ENCODE peak calls at places on chromosome 9, in six cellular contexts. R is stimulated activated CD8-positive, alpha-beta memory T cell treated with anti-CD3 and anti-CD28 coated beads, Interleukin-15, amount 100 ng/mL, for 24 hours; W is GM23248; I is amygdala; Y is activated T-cell treated with anti-CD3 and anti-CD28 coated beads for 48 hours; X is ascending aorta. B is an unnamed sample.
A peak's percentile ranks its signal among the peaks of the same experiment; 100 is the strongest.

GRCh38 chr9:111078391-111079038 is 40.2 kb upstream of the LPAR1 start:
- DNase-seq in I (no peak), Y (no peak), X (no peak), R (no peak), W (peak; percentile 12), B (no peak)

GRCh38 chr9:135702002-135702721 is at the start of gene KCNT1:
- DNase-seq in R (peak; percentile 64), I (no peak), W (peak; percentile 69), X (no peak), Y (peak; percentile 69), B (peak; percentile 39)

GRCh38 chr9:114606068-114606467 is 5.0 kb upstream of the TMEM268 start:
- DNase-seq in R (no peak), W (no peak), I (no peak), Y (no peak), X (no peak), B (no peak)

GRCh38 chr9:134205636-134206316 is 41.4 kb upstream of the RNU6ATAC start:
- DNase-seq in R (no peak), Y (no peak), X (peak; percentile 86), I (no peak), W (peak; percentile 90), B (no peak)

GRCh38 chr9:92141144-92142129 is 26.2 kb upstream of the SPTLC1 start:
- DNase-seq in W (peak; percentile 76), I (no peak), Y (no peak), R (no peak), X (no peak), B (no peak)

GRCh38 chr9:129173296-129174101 is 4.6 kb downstream of the IER5L start:
- DNase-seq in X (no peak), Y (no peak), R (no peak), I (no peak), W (peak; percentile 58), B (no peak)

GRCh38 chr9:122562134-122562760 is 9.3 kb downstream of the OR1N2 start:
- DNase-seq in X (no peak), W (no peak), I (no peak), R (no peak), Y (peak; percentile 9), B (peak; percentile 30)

GRCh38 chr9:106717686-106718085 is 145.3 kb upstream of the ZNF462 start:
- DNase-seq in X (no peak), W (peak; percentile 58), R (no peak), Y (no peak), I (no peak), B (no peak)

GRCh38 chr9:93896093-93896492 is 59.1 kb downstream of the BARX1 start:
- DNase-seq in I (no peak), W (no peak), R (no peak), Y (no peak), X (peak; percentile 40), B (no peak)

GRCh38 chr9:69674741-69675438 is 2.7 kb upstream of the APBA1 start:
- DNase-seq in Y (no peak), W (peak; percentile 90), X (no peak), I (no peak), R (no peak), B (no peak)

GRCh38 chr9:114344188-114344566 is 14.5 kb downstream of the ORM2 start:
- DNase-seq in Y (no peak), W (no peak), R (no peak), X (no peak), I (no peak), B (no peak)

GRCh38 chr9:19457694-19458009 is 48.8 kb downstream of the ACER2 start:
- DNase-seq in R (no peak), I (no peak), W (no peak), X (no peak), Y (no peak), B (no peak)

GRCh38 chr9:126642839-126643238 is 29.1 kb downstream of the LMX1B start:
- DNase-seq in W (no peak), R (no peak), Y (no peak), X (no peak), I (no peak), B (no peak)

GRCh38 chr9:123445981-123446610 is 90.1 kb downstream of the CRB2 start:
- DNase-seq in I (no peak), X (peak; percentile 4), Y (no peak), R (no peak), W (peak; percentile 19), B (no peak)

GRCh38 chr9:38082456-38083287 is 13.6 kb upstream of the SHB start:
- DNase-seq in Y (no peak), I (no peak), X (no peak), R (no peak), W (peak; percentile 39), B (no peak)

GRCh38 chr9:354453-354852 is 139.8 kb downstream of the DOCK8 start:
- DNase-seq in W (no peak), Y (no peak), I (no peak), X (no peak), R (no peak), B (no peak)

GRCh38 chr9:3342159-3342777 is 183.5 kb downstream of the RFX3 start:
- DNase-seq in W (peak; percentile 71), X (no peak), I (no peak), Y (no peak), R (no peak), B (no peak)

GRCh38 chr9:135070198-135070951 is 17.1 kb upstream of the OLFM1 start:
- DNase-seq in W (no peak), X (peak; percentile 55), I (no peak), R (no peak), Y (no peak), B (no peak)

GRCh38 chr9:2816476-2817141 is 27.3 kb downstream of the PUM3 start:
- DNase-seq in X (peak; percentile 88), Y (no peak), I (no peak), R (no peak), W (peak; percentile 86), B (no peak)

GRCh38 chr9:83060557-83060956 is 2.4 kb downstream of the RASEF start:
- DNase-seq in R (no peak), W (no peak), X (no peak), I (no peak), Y (no peak), B (no peak)

GRCh38 chr9:128150594-128151342 is 1.5 kb downstream of the LCN2 start:
- DNase-seq in W (no peak), R (no peak), Y (no peak), I (no peak), X (no peak), B (no peak)

GRCh38 chr9:136284311-136284710 is 19.6 kb downstream of the CCDC187 start:
- DNase-seq in Y (no peak), W (no peak), X (no peak), I (no peak), R (no peak), B (no peak)

GRCh38 chr9:97848237-97848581 is 4.8 kb upstream of the FOXE1 start:
- DNase-seq in X (no peak), Y (no peak), R (no peak), I (no peak), W (no peak), B (no peak)

GRCh38 chr9:133960568-133961129 is 31.5 kb downstream of the VAV2 start:
- DNase-seq in I (no peak), R (no peak), X (no peak), W (peak; percentile 46), Y (no peak), B (no peak)

GRCh38 chr9:71780953-71781352 is 12.6 kb upstream of the CEMIP2 start:
- DNase-seq in W (no peak), Y (no peak), R (no peak), X (no peak), I (no peak), B (no peak)

GRCh38 chr9:109817146-109817845 is 37.3 kb downstream of the PALM2AKAP2 start:
- DNase-seq in R (no peak), W (peak; percentile 84), I (no peak), X (no peak), Y (no peak), B (no peak)

GRCh38 chr9:19903076-19903475 is 114.2 kb upstream of the SLC24A2 start:
- DNase-seq in I (no peak), W (no peak), Y (no peak), X (no peak), R (no peak), B (no peak)

GRCh38 chr9:79023134-79023577 is 548.6 kb upstream of the TLE4 start:
- DNase-seq in R (no peak), I (no peak), Y (no peak), W (peak; percentile 84), X (no peak), B (no peak)

GRCh38 chr9:135192686-135193085 is 105.2 kb downstream of the OLFM1 start:
- DNase-seq in R (no peak), Y (no peak), I (no peak), W (no peak), X (no peak), B (no peak)

GRCh38 chr9:4327504-4328191 is 27.8 kb upstream of the GLIS3 start:
- DNase-seq in W (peak; percentile 54), Y (no peak), X (no peak), I (no peak), R (no peak), B (no peak)

GRCh38 chr9:131228096-131228495 is 48.2 kb downstream of the FAM78A start:
- DNase-seq in R (no peak), Y (no peak), I (no peak), X (no peak), W (no peak), B (no peak)

GRCh38 chr9:127805620-127806019 is 2.9 kb downstream of the FPGS start:
- DNase-seq in W (peak; percentile 54), Y (peak; percentile 42), R (no peak), I (no peak), X (no peak), B (peak; percentile 37)

GRCh38 chr9:115267788-115268187 is 149.8 kb upstream of the TNC start:
- DNase-seq in I (no peak), W (peak; percentile 52), R (no peak), X (no peak), Y (no peak), B (no peak)

B was measured in stimulated activated naive CD8-positive, alpha-beta T cell treated with anti-CD3 and anti-CD28 coated beads, Interleukin-15, amount 100 ng/mL, for 72 hours.